ENCODE peak calls at places on chromosomes 1 and 21, in four cellular contexts. Z is GM12878, H is H1, N is HepG2. G is an unnamed sample.

GRCh38 chr1:228154685-228155571 is 5.2 kb downstream of the GJC2 start:
- DNase-seq in H (no peak), N (no peak), Z (no peak), G (no peak)

GRCh38 chr1:85344256-85344694 is 67.8 kb upstream of the BCL10 start:
- DNase-seq in H (peak; percentile 86), N (peak; percentile 44), Z (no peak), G (no peak)

GRCh38 chr21:21101911-21102310 is 103.7 kb downstream of the NCAM2 start:
- DNase-seq in H (no peak), N (peak; percentile 3), Z (no peak), G (peak; percentile 64)

GRCh38 chr1:2428490-2428889 is 16.1 kb upstream of the PEX10 start:
- DNase-seq in N (no peak), H (no peak), Z (no peak), G (no peak)

GRCh38 chr1:155218854-155219591 is 10.5 kb downstream of the MTX1 start:
- DNase-seq in Z (no peak), H (no peak), N (no peak), G (no peak)

GRCh38 chr1:183200451-183200850 is 14.4 kb downstream of the LAMC2 start:
- DNase-seq in Z (no peak), H (no peak), N (no peak), G (no peak)

GRCh38 chr1:80961464-80962190 is 839.1 kb upstream of the ADGRL2 start:
- DNase-seq in Z (no peak), N (no peak), H (no peak), G (no peak)

GRCh38 chr1:160206421-160207117 is 1.4 kb downstream of the PEA15 start:
- DNase-seq in N (no peak), H (no peak), Z (no peak), G (peak; percentile 77)

GRCh38 chr1:17045140-17045539 is 8.7 kb downstream of the SDHB start:
- DNase-seq in Z (no peak), H (no peak), N (no peak), G (no peak)

GRCh38 chr1:243325305-243325890 is 69.6 kb downstream of the SDCCAG8 start:
- DNase-seq in N (peak; percentile 39), H (no peak), Z (no peak), G (peak; percentile 70)

GRCh38 chr1:225567789-225568188 is 85.1 kb downstream of the ENAH start:
- DNase-seq in N (peak; percentile 6), H (no peak), Z (no peak), G (no peak)

GRCh38 chr1:59947047-59947938 is 20.7 kb upstream of the CYP2J2 start:
- DNase-seq in Z (peak; percentile 4), H (no peak), N (peak; percentile 58), G (peak; percentile 73)

GRCh38 chr1:85894651-85895050 is 186.4 kb upstream of the ZNHIT6 start:
- DNase-seq in N (peak; percentile 25), H (no peak), Z (peak; percentile 3), G (peak; percentile 23)

GRCh38 chr1:5936621-5937372 is 55.4 kb downstream of the NPHP4 start:
- DNase-seq in H (no peak), Z (no peak), N (no peak), G (no peak)

GRCh38 chr1:16971330-16972209 is 8.8 kb downstream of the MFAP2 start:
- DNase-seq in N (no peak), Z (no peak), H (no peak), G (no peak)

GRCh38 chr1:211511947-211512346 is 20.0 kb upstream of the RD3 start:
- DNase-seq in N (no peak), H (no peak), Z (no peak), G (no peak)

GRCh38 chr1:47938556-47938955 is 58.6 kb downstream of the TRABD2B start:
- DNase-seq in H (no peak), N (no peak), Z (no peak), G (no peak)

DNA sequence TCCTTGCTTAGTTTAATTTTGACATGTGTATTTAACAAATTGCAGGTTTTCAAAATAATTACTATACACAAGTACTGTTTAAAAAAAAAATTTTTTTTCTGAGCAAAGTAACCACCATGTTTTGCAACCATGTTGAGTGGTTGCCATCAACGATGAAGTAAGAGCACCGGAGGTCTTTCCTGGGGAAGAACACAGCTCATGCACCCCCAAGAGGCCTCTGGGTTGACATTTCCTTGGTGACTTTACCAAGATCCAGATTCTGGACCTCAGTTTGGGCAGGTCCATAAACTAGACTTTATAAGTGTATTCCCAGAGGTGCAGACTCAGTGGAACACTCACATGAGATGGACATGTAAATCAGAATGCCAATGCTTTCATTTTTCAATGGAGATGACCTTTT is 36.8 kb upstream of the RALGPS2 start:
- DNase-seq in Z (no peak), H (no peak), N (no peak), G (no peak)
- TF ChIP-seq SUZ12 in Z (no peak), H (no peak), N (no peak), G (no peak)

GRCh38 chr21:42098957-42099547 is 27.9 kb downstream of the UMODL1 start:
- DNase-seq in H (no peak), Z (no peak), N (no peak), G (no peak)

GRCh38 chr21:42097274-42097673 is 26.2 kb downstream of the UMODL1 start:
- DNase-seq in Z (no peak), N (no peak), H (no peak), G (no peak)

GRCh38 chr21:42096593-42096992 is 25.5 kb downstream of the UMODL1 start:
- DNase-seq in H (no peak), Z (no peak), N (no peak), G (no peak)

GRCh38 chr21:42095581-42095980 is 24.5 kb downstream of the UMODL1 start:
- DNase-seq in Z (no peak), H (no peak), N (no peak), G (no peak)

DNA sequence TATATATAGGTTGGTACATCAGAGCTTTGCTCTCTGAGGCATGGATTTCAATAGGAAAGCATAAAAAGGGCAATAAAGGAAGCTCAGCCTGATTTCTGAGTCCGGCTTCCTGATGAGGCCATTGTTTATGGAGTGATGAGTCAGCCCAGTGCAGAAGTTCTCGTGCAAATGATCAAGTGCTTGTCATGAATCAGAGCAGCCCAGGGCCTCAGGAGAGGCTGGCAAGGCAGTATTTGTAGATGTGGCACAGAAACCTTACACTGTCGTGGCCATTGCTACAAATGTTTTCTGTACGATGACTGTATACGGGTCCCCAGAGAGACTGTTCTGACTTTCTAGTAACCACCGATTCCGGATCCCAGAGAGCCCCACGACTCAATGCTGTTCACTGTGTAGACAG is 26.7 kb downstream of the UMODL1 start:
- DNase-seq in H (no peak), Z (no peak), N (peak; percentile 55), G (no peak)
- TF ChIP-seq ZNF274 in H (no peak), Z (no peak), N (no peak), G (no peak)

DNA sequence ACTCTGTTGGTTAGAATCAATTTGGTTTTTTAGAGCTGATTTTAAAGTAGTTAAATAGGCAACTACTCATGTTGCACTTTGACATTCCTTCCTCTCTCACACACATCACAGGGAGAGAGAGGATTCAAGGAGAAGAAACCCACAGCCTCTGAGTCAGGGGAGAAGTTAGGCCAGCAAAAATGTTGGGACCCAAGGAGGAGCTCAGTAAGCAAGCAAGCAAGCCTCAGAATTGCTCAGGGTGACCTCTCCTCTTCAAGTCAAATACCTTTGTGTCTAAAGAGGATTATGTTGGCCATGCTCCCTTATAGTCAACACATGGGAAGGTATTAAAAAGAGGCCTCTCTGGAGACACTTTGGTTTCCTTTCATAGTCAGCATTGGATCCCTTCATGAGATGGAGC is 80.5 kb upstream of the WARS2 start:
- DNase-seq in N (no peak), H (no peak), Z (no peak), G (no peak)
- TF ChIP-seq SUZ12 in N (no peak), H (no peak), Z (no peak), G (no peak)

DNA sequence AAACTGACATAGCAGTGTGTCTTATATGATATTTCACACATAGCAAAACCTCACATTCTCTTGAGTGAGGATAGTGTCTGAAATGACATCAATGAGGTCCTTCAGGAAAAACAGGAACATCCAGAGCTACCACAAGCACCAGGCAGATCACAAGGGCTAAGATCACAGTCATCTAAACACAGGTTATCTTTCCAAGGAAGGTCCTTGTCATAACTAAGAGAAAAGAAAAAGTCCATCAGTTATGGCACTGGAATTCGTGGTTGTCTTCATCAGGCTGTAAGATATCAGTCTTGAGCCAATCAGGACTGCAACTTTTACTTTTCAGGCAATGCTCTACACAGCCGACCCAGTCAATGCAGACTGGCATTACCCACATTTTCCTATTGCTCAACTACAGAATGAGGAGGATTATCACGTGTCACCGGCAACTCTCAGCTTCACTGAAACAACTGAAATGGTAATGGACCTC is 26.4 kb downstream of the SORT1 start:
- DNase-seq in H (no peak), N (no peak), Z (no peak), G (no peak)
- TF ChIP-seq ZNF274 in H (no peak), N (no peak), Z (no peak), G (no peak)

GRCh38 chr1:229891227-229891626 is 175.8 kb upstream of the GALNT2 start:
- DNase-seq in H (no peak), Z (no peak), N (no peak), G (no peak)
- TF ChIP-seq SUZ12 in H (no peak), Z (no peak), N (no peak), G (no peak)